ENCODE peak calls at places on chromosomes 13 and 19, in six cellular contexts. Z, F, E, G, O and S are unnamed samples.

GRCh38 chr13:40476175-40476958 is 190.1 kb downstream of the FOXO1 start:
- DNase-seq in E (no peak), F (no peak), G (no peak), Z (peak), O (no peak), S (no peak)

GRCh38 chr13:37715606-37716015 is 117.0 kb upstream of the POSTN start:
- DNase-seq in E (no peak), Z (peak), G (no peak), O (no peak), F (no peak), S (no peak)

GRCh38 chr19:31350033-31350692 is 927 bp upstream of the TSHZ3 start:
- DNase-seq in F (no peak), O (no peak), Z (no peak), E (no peak), G (no peak), S (no peak)

GRCh38 chr19:11013771-11014170 is 52.9 kb downstream of the SMARCA4 start:
- DNase-seq in O (no peak), F (no peak), E (no peak), G (no peak), Z (no peak), S (no peak)

GRCh38 chr13:95801825-95802224 is 124.9 kb downstream of the DNAJC3 start:
- DNase-seq in F (no peak), Z (no peak), E (no peak), O (no peak), G (no peak), S (no peak)

GRCh38 chr19:48795055-48795854 is 15.6 kb downstream of the BCAT2 start:
- DNase-seq in G (peak), E (peak), Z (peak), O (peak), F (peak), S (peak)

GRCh38 chr13:80871481-80871880 is 530.6 kb upstream of the SPRY2 start:
- DNase-seq in F (no peak), E (no peak), O (no peak), Z (peak), G (no peak), S (no peak)

GRCh38 chr13:102183509-102184182 is 218.2 kb downstream of the FGF14 start:
- DNase-seq in F (no peak), Z (no peak), G (no peak), O (no peak), E (no peak), S (no peak)

GRCh38 chr19:41541990-41542584 is 33.9 kb upstream of the CEACAM21 start:
- DNase-seq in F (peak), G (no peak), Z (no peak), O (peak), E (peak), S (no peak)

GRCh38 chr19:38278751-38279150 is 14.4 kb downstream of the SPINT2 start:
- DNase-seq in Z (no peak), F (no peak), G (no peak), E (no peak), O (no peak), S (no peak)

GRCh38 chr13:38941353-38941945 is 49.2 kb downstream of the STOML3 start:
- DNase-seq in O (no peak), Z (no peak), G (no peak), F (no peak), E (no peak), S (no peak)

GRCh38 chr13:75587679-75588078 is 38.1 kb downstream of the UCHL3 start:
- DNase-seq in F (no peak), Z (no peak), G (no peak), E (no peak), O (no peak), S (peak)

GRCh38 chr13:57438072-57438471 is 193.5 kb upstream of the PCDH17 start:
- DNase-seq in Z (no peak), O (no peak), F (no peak), E (no peak), G (no peak), S (no peak)

GRCh38 chr19:1592023-1592754 is 476 bp downstream of the MBD3 start:
- DNase-seq in Z (peak), G (peak), O (peak), F (peak), E (peak), S (peak)

GRCh38 chr13:39379118-39379517 is 223.9 kb downstream of the LHFPL6 start:
- DNase-seq in E (no peak), O (no peak), F (no peak), G (peak), Z (no peak), S (no peak)

GRCh38 chr19:34350161-34350561 is 14.8 kb upstream of the GPI start:
- DNase-seq in Z (peak), E (no peak), F (no peak), G (no peak), O (peak), S (no peak)

GRCh38 chr13:93304134-93304533 is 77.5 kb downstream of the GPC6 start:
- DNase-seq in F (no peak), O (no peak), G (no peak), Z (no peak), E (no peak), S (no peak)

GRCh38 chr13:19567820-19568534 is 6.6 kb upstream of the TPTE2 start:
- DNase-seq in F (no peak), Z (no peak), O (no peak), G (peak), E (no peak), S (no peak)

GRCh38 chr19:33487901-33488817 is 33.4 kb downstream of the PEPD start:
- DNase-seq in O (no peak), F (no peak), E (no peak), G (no peak), Z (no peak), S (no peak)

GRCh38 chr19:3969435-3970312 is 1.2 kb downstream of the DAPK3 start:
- DNase-seq in G (no peak), E (no peak), O (no peak), F (no peak), Z (peak), S (no peak)

GRCh38 chr19:55694656-55695491 is 19.8 kb downstream of the EPN1 start:
- DNase-seq in G (no peak), E (no peak), F (no peak), O (no peak), Z (no peak), S (no peak)

GRCh38 chr13:97422118-97423054 is 11.6 kb upstream of the RAP2A start:
- DNase-seq in O (no peak), F (no peak), E (no peak), G (no peak), Z (peak), S (no peak)

GRCh38 chr13:25085125-25085742 is 10.7 kb upstream of the PABPC3 start:
- DNase-seq in Z (peak), G (peak), O (no peak), F (no peak), E (peak), S (no peak)

GRCh38 chr13:87057807-87058520 is 613.2 kb upstream of the SLITRK5 start:
- DNase-seq in Z (no peak), E (no peak), G (no peak), F (no peak), O (no peak), S (no peak)

GRCh38 chr19:30450101-30450500 is 77.9 kb downstream of the ZNF536 start:
- DNase-seq in Z (peak), E (peak), F (peak), O (no peak), G (no peak), S (no peak)

GRCh38 chr13:92842145-92842544 is 384.5 kb upstream of the GPC6 start:
- DNase-seq in Z (peak), G (no peak), F (no peak), E (no peak), O (no peak), S (no peak)

GRCh38 chr19:38977445-38978314 is 2.1 kb upstream of the FBXO17 start:
- DNase-seq in O (no peak), F (no peak), Z (peak), E (no peak), G (peak), S (no peak)

GRCh38 chr13:80157261-80157942 is 183.5 kb downstream of the SPRY2 start:
- DNase-seq in E (no peak), O (no peak), F (no peak), G (no peak), Z (peak), S (no peak)

GRCh38 chr13:112638157-112638750 is 50.3 kb upstream of the TUBGCP3 start:
- DNase-seq in O (no peak), Z (no peak), G (no peak), F (no peak), E (peak), S (no peak)

GRCh38 chr19:2478324-2478755 is 2.4 kb downstream of the GADD45B start:
- DNase-seq in Z (peak), G (no peak), E (no peak), F (peak), O (peak), S (peak)

GRCh38 chr19:41426952-41427646 is at the start of gene B3GNT8:
- DNase-seq in E (no peak), Z (peak), F (peak), G (peak), O (peak), S (peak)

GRCh38 chr19:29670255-29670654 is 5.0 kb downstream of the PLEKHF1 start:
- DNase-seq in O (no peak), G (no peak), F (no peak), E (no peak), Z (no peak), S (no peak)